ENCODE peak calls at places on chromosome 6, in six cellular contexts. K is MM.1S, U is PC-3, O is HCT116, Q is hepatocyte, X is GM23338. M is an unnamed sample.

GRCh38 chr6:32761084-32761483 is 2.2 kb downstream of the HLA-DQB2 start:
- DNase-seq in O (no peak), U (no peak), Q (no peak), X (no peak), K (no peak), M (no peak)

GRCh38 chr6:107864235-107864970 is 40.3 kb upstream of the SCML4 start:
- DNase-seq in O (no peak), K (no peak), X (peak; percentile 13), Q (no peak), U (no peak), M (no peak)

GRCh38 chr6:13048113-13048512 is 280.2 kb downstream of the TBC1D7 start:
- DNase-seq in Q (no peak), X (no peak), O (no peak), K (no peak), U (no peak), M (no peak)

GRCh38 chr6:135181333-135182119 is 418 bp downstream of the MYB start:
- DNase-seq in U (no peak), Q (peak; percentile 8), O (no peak), X (peak; percentile 33), K (peak; percentile 9), M (no peak)

GRCh38 chr6:68760941-68761676 is 126.0 kb downstream of the ADGRB3 start:
- DNase-seq in Q (no peak), K (no peak), U (no peak), X (no peak), O (no peak), M (no peak)

GRCh38 chr6:3796396-3796795 is 44.9 kb upstream of the PXDC1 start:
- DNase-seq in O (no peak), K (no peak), Q (no peak), U (no peak), X (no peak), M (no peak)

GRCh38 chr6:45566882-45567281 is 189.1 kb upstream of the SUPT3H start:
- DNase-seq in U (peak; percentile 80), O (peak; percentile 63), K (no peak), X (peak; percentile 53), Q (peak; percentile 66), M (no peak)

GRCh38 chr6:34610819-34611477 is 54.8 kb upstream of the SPDEF start:
- DNase-seq in Q (peak; percentile 40), X (no peak), O (peak; percentile 64), K (no peak), U (peak; percentile 94), M (no peak)

GRCh38 chr6:37230104-37230503 is 27.5 kb upstream of the TBC1D22B start:
- DNase-seq in Q (no peak), O (no peak), X (no peak), U (no peak), K (no peak), M (no peak)

GRCh38 chr6:82875573-82876185 is 190.0 kb downstream of the UBE3D start:
- DNase-seq in K (no peak), Q (no peak), X (no peak), U (peak; percentile 96), O (peak; percentile 85), M (peak; percentile 56)

GRCh38 chr6:147117580-147117979 is 86.6 kb upstream of the STXBP5 start:
- DNase-seq in Q (no peak), X (no peak), O (no peak), K (no peak), U (no peak), M (no peak)

GRCh38 chr6:147122823-147123222 is 81.4 kb upstream of the STXBP5 start:
- DNase-seq in Q (no peak), U (no peak), O (no peak), X (no peak), K (no peak), M (no peak)

GRCh38 chr6:147117009-147117408 is 87.2 kb upstream of the STXBP5 start:
- DNase-seq in O (no peak), X (no peak), K (no peak), U (no peak), Q (no peak), M (no peak)

GRCh38 chr6:147116043-147116442 is 88.2 kb upstream of the STXBP5 start:
- DNase-seq in X (no peak), K (no peak), O (no peak), U (no peak), Q (no peak), M (no peak)

DNA sequence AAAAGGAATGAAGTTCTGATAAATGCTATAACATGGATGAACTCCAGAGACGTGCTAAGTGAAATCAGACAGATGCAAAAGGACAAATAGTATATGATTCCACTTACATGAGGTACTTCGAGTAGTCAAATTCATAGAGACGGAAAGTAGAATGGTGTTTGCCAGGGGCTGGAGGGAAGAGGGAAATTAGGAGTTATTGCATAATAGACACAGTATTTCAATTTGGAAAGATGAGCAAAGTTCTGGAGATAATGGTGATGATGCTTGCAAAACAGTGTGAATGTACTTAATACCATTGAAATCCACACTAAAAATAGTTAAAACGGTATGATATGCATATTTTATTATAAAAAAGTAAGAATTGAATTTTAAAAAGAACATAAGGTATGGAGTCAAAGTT is 84.9 kb upstream of the STXBP5 start:
- DNase-seq in Q (no peak), K (no peak), U (no peak), O (no peak), X (no peak), M (no peak)
- TF ChIP-seq CTCF in Q (no peak), K (no peak), U (no peak), O (no peak), X (no peak), M (no peak)

GRCh38 chr6:16320533-16321340 is 82.3 kb downstream of the GMPR start:
- DNase-seq in O (no peak), X (no peak), Q (peak; percentile 34), K (no peak), U (no peak), M (no peak)
- H2AFZ ChIP-seq in O (peak overlapping the region; percentile 52), X (no peak overlapping the region), Q (no peak overlapping the region), K (no peak overlapping the region), U (peak overlapping the region; percentile 34), M (no peak overlapping the region)

DNA sequence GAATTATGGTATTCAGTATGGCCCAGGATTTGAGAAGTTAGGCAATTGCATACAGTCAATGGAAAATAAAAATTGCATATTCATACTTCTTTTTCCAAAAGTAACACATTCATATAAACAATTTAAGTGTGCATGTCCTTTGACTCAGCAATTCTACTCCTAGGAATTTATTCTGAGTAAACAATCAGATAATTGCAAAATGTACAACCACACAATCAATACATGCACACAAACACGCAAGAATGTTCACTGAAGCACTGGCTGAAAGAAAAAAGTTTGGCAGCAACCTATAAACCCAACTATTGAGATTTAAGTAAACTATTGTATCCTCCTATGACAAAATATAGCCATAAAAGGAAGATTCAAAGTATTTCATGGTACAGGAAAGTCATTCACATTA is 1.6 kb downstream of the CYP39A1 start:
- DNase-seq in X (no peak), U (peak; percentile 34), O (no peak), Q (no peak), K (no peak), M (no peak)
- H3K9me2 ChIP-seq in X (no peaks in the 10 kb centered on the region), U (no peaks in the 10 kb centered on the region), O (no peaks in the 10 kb centered on the region), Q (no peaks in the 10 kb centered on the region), K (no peaks in the 10 kb centered on the region), M (no peaks in the 10 kb centered on the region)

GRCh38 chr6:19699990-19700389 is 137.2 kb upstream of the ID4 start:
- DNase-seq in Q (no peak), U (no peak), K (no peak), X (no peak), O (no peak), M (no peak)
- TF ChIP-seq CTCF in Q (no peak), U (no peak), K (no peak), X (no peak), O (no peak), M (no peak)

GRCh38 chr6:136643850-136644596 is 93.8 kb upstream of the MAP7 start:
- DNase-seq in X (peak; percentile 97), O (peak; percentile 79), Q (peak; percentile 91), U (peak; percentile 88), K (peak; percentile 66), M (peak; percentile 90)
- H2AFZ ChIP-seq in X (peak overlapping the region; percentile 43), O (no peak overlapping the region), Q (no peak overlapping the region), U (peak overlapping the region; percentile 43), K (no peak overlapping the region), M (no peak overlapping the region)

GRCh38 chr6:138054982-138055381 is 52.2 kb downstream of the PERP start:
- DNase-seq in X (no peak), U (no peak), O (no peak), K (no peak), Q (no peak), M (no peak)

DNA sequence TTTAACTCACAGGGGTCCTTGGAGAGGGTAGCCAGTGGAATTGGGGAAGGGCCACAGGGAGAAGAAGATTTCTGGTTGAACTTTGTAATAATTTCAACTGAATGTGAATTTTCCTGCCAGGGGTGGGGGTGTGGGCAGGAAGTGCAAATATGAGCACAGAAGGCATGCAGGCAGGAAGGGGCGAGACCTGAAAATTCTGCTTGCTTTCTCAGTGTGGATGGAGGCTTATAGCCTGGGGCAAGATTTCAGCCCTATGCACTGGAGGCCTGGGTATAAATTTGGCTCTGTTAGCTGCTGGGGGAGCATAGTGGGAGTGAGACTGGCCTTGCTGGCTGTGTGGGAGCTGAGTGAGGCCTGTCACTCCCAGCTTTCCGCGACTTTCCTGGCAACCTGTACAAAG is 54.4 kb downstream of the PERP start:
- DNase-seq in U (peak; percentile 3), Q (no peak), O (no peak), K (peak; percentile 26), X (no peak), M (peak; percentile 21)
- H3K9me2 ChIP-seq in U (no peaks in the 10 kb centered on the region), Q (no peaks in the 10 kb centered on the region), O (no peaks in the 10 kb centered on the region), K (no peaks in the 10 kb centered on the region), X (no peaks in the 10 kb centered on the region), M (no peaks in the 10 kb centered on the region)

GRCh38 chr6:56877922-56878321 is 77.0 kb upstream of the BEND6 start:
- DNase-seq in Q (no peak), U (no peak), K (no peak), X (no peak), O (no peak), M (no peak)
- TF ChIP-seq CTCF in Q (no peak), U (no peak), K (no peak), X (no peak), O (no peak), M (no peak)